ENCODE peak calls at places on chromosomes 13 and 19, in eight cellular contexts. B is right lobe of liver, F is fibroblast of lung, S is tibial nerve, A is spleen, L is stomach, N is heart right ventricle, E is sigmoid colon. C is an unnamed sample. For H3K9me3, the result is how much of the 10 kb centered on the place peaks cover.

GRCh38 chr13:64075543-64076271 is 2660.1 kb upstream of the PCDH20 start:
- DNase-seq in S (no peak), E (no peak), F (no peak), L (peak), A (no peak), N (no peak), B (no peak), C (no peak)

GRCh38 chr13:39655569-39656324 is at the start of gene COG6:
- DNase-seq in N (peak), A (peak), F (peak), E (peak), L (peak), B (peak), S (peak), C (peak)

GRCh38 chr13:41403983-41404382 is 53.4 kb upstream of the RGCC start:
- DNase-seq in N (no peak), E (no peak), A (no peak), L (no peak), S (no peak), B (no peak), F (no peak), C (no peak)

GRCh38 chr13:20882206-20882605 is 20.3 kb downstream of the XPO4 start:
- DNase-seq in F (no peak), E (no peak), B (no peak), L (no peak), N (no peak), A (no peak), S (no peak), C (no peak)

GRCh38 chr13:73303858-73304257 is 245.1 kb downstream of the KLF5 start:
- DNase-seq in A (no peak), N (no peak), S (no peak), F (no peak), B (no peak), L (no peak), E (no peak), C (no peak)

GRCh38 chr13:60759499-60759898 is 362.5 kb downstream of the TDRD3 start:
- DNase-seq in N (no peak), A (no peak), L (peak), F (no peak), B (no peak), S (no peak), E (no peak), C (no peak)

GRCh38 chr19:32318884-32319520 is 26.4 kb upstream of the ZNF507 start:
- DNase-seq in N (no peak), F (no peak), E (no peak), L (no peak), A (no peak), B (no peak), S (no peak), C (no peak)

GRCh38 chr13:63050287-63050686 is 1634.6 kb upstream of the PCDH20 start:
- DNase-seq in B (no peak), F (no peak), L (no peak), E (no peak), N (no peak), A (no peak), S (no peak), C (no peak)

GRCh38 chr13:29908411-29908810 is 58.0 kb upstream of the UBL3 start:
- DNase-seq in L (no peak), N (no peak), E (no peak), S (peak), A (no peak), F (peak), B (no peak), C (no peak)

GRCh38 chr13:33351324-33351723 is 65.8 kb upstream of the STARD13 start:
- DNase-seq in E (no peak), F (peak), N (peak), B (no peak), S (no peak), A (no peak), L (no peak), C (no peak)

GRCh38 chr19:41235480-41235879 is 16.5 kb downstream of the AXL start:
- DNase-seq in A (no peak), N (no peak), E (no peak), L (no peak), B (no peak), S (no peak), F (no peak), C (no peak)

GRCh38 chr19:46659151-46660007 is 1.6 kb downstream of the DACT3 start:
- DNase-seq in E (peak), B (peak), F (no peak), L (no peak), A (peak), S (no peak), N (peak), C (no peak)
- H3K4me3 ChIP-seq in E (peak), B (peak), F (peak), L (peak), A (peak), S (peak), N (peak), C (no peak)

GRCh38 chr13:48446454-48446853 is 33.5 kb upstream of the LPAR6 start:
- DNase-seq in E (no peak), B (no peak), A (no peak), S (no peak), L (no peak), F (peak), N (no peak), C (no peak)
- TF ChIP-seq CTCF in E (no peak), B (no peak), A (no peak), S (no peak), L (no peak), F (no peak), N (no peak), C (no peak)

GRCh38 chr19:56637976-56638555 is 4.9 kb upstream of the SMIM17 start:
- DNase-seq in L (peak), E (no peak), F (peak), N (peak), B (no peak), A (no peak), S (no peak), C (no peak)

GRCh38 chr19:56633021-56633420 is 9.9 kb upstream of the SMIM17 start:
- DNase-seq in B (no peak), L (no peak), N (no peak), F (no peak), E (no peak), S (no peak), A (no peak), C (no peak)
- H3K9me3 ChIP-seq in B (under half), L (under half), N (under half), F (under half), E (under half), S (under half), A (half or more), C (under half)

DNA sequence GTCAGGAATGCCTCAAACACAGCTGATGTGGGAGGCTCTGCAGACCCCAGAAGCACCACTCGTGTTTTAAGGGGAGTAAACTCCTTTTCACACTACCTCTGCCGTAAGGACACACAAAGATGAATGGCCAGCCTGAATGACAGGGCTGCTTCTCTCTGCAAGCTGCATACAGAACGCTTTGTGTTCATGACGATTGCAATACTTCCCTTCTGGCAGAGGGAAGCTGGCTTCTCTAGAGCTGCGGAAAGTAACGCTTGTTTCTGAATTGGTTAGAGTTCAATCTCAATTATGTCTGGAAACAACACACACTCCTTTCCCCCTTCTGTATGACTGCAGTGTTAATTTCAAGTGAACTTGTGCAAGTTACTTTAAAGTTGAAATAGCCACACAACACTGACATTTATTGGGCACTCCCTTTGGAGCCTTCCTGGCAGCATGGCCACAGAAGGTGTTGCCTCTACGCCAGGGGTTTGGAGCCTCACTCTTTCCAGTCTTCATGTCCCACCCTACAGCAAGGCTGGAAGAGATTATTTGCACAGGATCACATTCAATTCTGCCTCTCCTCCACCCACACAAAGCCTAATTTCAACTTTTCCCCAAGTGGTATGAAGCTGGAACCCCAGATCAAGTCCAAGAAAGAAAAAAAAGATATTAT is 242.6 kb downstream of the NDFIP2 start:
- DNase-seq in E (peak), N (peak), S (no peak), L (no peak), A (no peak), B (no peak), F (no peak), C (no peak)
- H3K4me3 ChIP-seq in E (no peak), N (no peak), S (no peak), L (no peak), A (no peak), B (no peak), F (no peak), C (no peak)

GRCh38 chr13:34414616-34415015 is 527.5 kb upstream of the NBEA start:
- DNase-seq in S (no peak), F (no peak), B (no peak), N (no peak), L (no peak), E (no peak), A (no peak), C (no peak)

GRCh38 chr13:34412817-34413365 is 529.2 kb upstream of the NBEA start:
- DNase-seq in S (no peak), E (no peak), F (no peak), L (no peak), A (no peak), B (no peak), N (no peak), C (no peak)

GRCh38 chr13:34411881-34412280 is 530.2 kb upstream of the NBEA start:
- DNase-seq in F (no peak), E (no peak), S (no peak), A (no peak), L (no peak), B (no peak), N (no peak), C (no peak)

GRCh38 chr13:34412295-34412694 is 529.8 kb upstream of the NBEA start:
- DNase-seq in E (no peak), N (no peak), A (no peak), B (no peak), S (no peak), F (no peak), L (no peak), C (no peak)

GRCh38 chr13:34413538-34414210 is 528.4 kb upstream of the NBEA start:
- DNase-seq in N (no peak), S (no peak), F (no peak), A (no peak), E (no peak), B (no peak), L (no peak), C (no peak)
- TF ChIP-seq CTCF in N (no peak), S (no peak), F (no peak), A (no peak), E (no peak), B (no peak), L (no peak), C (no peak)

DNA sequence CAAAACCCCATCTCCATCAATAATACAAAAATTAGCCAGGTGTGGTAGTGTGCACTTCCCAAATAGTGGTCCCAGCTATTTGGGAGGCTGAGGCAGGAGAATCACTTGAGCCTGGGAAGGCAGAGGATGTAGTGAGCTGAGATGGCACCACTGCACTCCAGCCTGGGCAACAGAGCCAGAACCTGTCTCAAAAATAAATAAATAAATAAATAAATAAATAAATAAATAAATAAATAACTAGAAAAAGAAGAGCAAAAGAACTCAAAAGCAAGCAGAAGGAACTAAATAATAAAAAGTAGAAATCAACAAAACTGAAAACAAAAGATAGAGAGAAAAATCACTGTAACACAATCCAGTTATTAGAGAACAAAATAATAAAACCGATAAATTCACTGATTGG is 12.3 kb downstream of the ZNF585A start:
- DNase-seq in E (no peak), L (no peak), F (no peak), B (no peak), A (no peak), N (no peak), S (no peak), C (no peak)
- H3K9me3 ChIP-seq in E (under half), L (under half), F (under half), B (under half), A (half or more), N (half or more), S (under half), C (under half)

DNA sequence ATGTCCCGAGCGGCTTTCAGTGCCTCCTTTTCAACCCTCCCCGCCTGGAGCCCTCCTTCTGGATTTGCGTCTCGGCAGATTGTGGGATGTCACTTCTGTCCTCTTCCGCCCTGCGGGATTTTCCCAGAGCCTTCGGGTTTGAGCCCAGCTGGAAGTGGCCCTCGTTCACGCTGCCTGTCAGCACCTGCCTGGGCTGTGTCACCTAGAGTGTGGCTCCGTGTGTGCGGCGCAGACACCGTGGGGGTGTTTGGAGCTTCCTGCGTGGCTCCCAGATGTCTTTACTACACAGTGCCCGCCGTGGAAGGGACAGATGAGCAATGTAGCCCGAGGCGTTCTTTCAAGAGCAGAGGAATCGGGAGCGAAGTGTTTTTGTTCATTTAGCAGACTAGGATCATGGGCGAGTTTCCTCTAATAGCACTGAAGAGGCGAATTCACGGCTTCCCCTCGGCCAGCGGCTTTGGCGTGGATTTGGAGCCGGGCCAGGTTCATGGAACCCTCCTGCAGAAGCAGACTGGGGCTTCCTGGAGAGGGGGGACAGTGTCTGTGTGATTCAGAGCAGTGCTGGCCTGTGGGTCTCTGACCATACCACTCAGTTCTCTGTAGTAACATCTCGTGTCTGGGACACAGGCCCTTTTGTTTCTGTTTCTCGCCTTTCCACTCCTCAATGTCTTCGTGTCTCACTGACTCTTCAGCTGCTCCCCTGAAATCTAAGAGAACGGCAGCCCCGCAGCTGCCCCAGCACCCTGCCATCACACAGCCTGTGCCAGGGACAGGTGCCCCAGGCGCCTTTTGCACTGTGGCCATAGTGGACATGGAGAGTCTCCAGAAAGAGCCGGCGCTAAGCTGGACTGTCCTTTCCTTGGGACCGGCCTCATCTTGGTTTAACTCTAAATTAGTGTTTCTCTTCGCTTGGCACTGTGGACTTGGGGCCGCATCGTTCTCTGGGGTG is 68.1 kb downstream of the KDM4B start:
- DNase-seq in A (no peak), N (peak), S (no peak), L (no peak), B (no peak), F (peak), E (peak), C (no peak)
- H3K4me3 ChIP-seq in A (no peak), N (no peak), S (no peak), L (no peak), B (no peak), F (no peak), E (no peak), C (no peak)

GRCh38 chr19:4361152-4362037 is 18.0 kb downstream of the MPND start:
- DNase-seq in F (peak), S (no peak), E (peak), L (no peak), B (no peak), N (no peak), A (peak), C (no peak)

GRCh38 chr19:4362038-4362828 is 18.9 kb downstream of the MPND start:
- DNase-seq in B (no peak), E (no peak), F (no peak), N (no peak), A (peak), S (no peak), L (no peak), C (no peak)

GRCh38 chr19:4360641-4361151 is 17.3 kb downstream of the MPND start:
- DNase-seq in F (peak), L (no peak), A (peak), E (peak), S (no peak), N (no peak), B (no peak), C (no peak)

GRCh38 chr19:4363571-4364304 is 20.4 kb downstream of the MPND start:
- DNase-seq in N (no peak), F (no peak), A (peak), E (no peak), S (no peak), B (no peak), L (no peak), C (no peak)

GRCh38 chr19:4362871-4363545 is 19.6 kb downstream of the MPND start:
- DNase-seq in F (no peak), E (no peak), S (no peak), B (no peak), N (no peak), L (no peak), A (peak), C (peak)
- TF ChIP-seq CTCF in F (no peak), E (no peak), S (no peak), B (no peak), N (no peak), L (no peak), A (peak), C (peak)

GRCh38 chr19:28307460-28307859 is 905.5 kb downstream of the UQCRFS1 start:
- DNase-seq in L (no peak), E (no peak), F (no peak), S (no peak), N (no peak), B (no peak), A (no peak), C (no peak)
- H3K9me3 ChIP-seq in L (under half), E (under half), F (under half), S (under half), N (under half), B (under half), A (under half), C (under half)

GRCh38 chr19:48954595-48955307 is at the start of gene BAX:
- DNase-seq in F (peak), A (peak), S (peak), B (peak), L (peak), N (peak), E (peak), C (peak)
- H3K4me3 ChIP-seq in F (peak), A (peak), S (peak), B (peak), L (peak), N (peak), E (peak), C (peak)